ENCODE peak calls at places on chromosomes 11 and 22, in eight cellular contexts. F, H, A, M, R, X, G and E are unnamed samples.

GRCh38 chr11:74004694-74005615 is 3.9 kb downstream of the UCP3 start:
- DNase-seq in X (no peak), G (peak; percentile 62), M (peak; percentile 78), R (no peak), A (no peak), F (no peak), H (no peak), E (no peak)

GRCh38 chr11:35838071-35838470 is 105.8 kb upstream of the LDLRAD3 start:
- DNase-seq in H (no peak), R (no peak), X (no peak), G (no peak), F (no peak), A (no peak), M (no peak), E (no peak)

GRCh38 chr11:95156916-95157568 is 67.4 kb downstream of the ENDOD1 start:
- DNase-seq in A (no peak), R (no peak), X (no peak), G (no peak), M (no peak), F (no peak), H (no peak), E (no peak)

GRCh38 chr11:30505603-30506002 is 80.5 kb downstream of the MPPED2 start:
- DNase-seq in F (no peak), X (no peak), R (no peak), H (no peak), M (no peak), G (no peak), A (no peak), E (no peak)

GRCh38 chr11:20639688-20640087 is 29.7 kb upstream of the NELL1 start:
- DNase-seq in F (no peak), M (no peak), A (no peak), R (no peak), H (no peak), X (no peak), G (no peak), E (no peak)

GRCh38 chr11:64313491-64314145 is 3.7 kb downstream of the TRMT112 start:
- DNase-seq in A (no peak), M (no peak), H (no peak), X (no peak), R (no peak), G (no peak), F (no peak), E (no peak)

GRCh38 chr11:57345555-57346151 is 7.5 kb downstream of the P2RX3 start:
- DNase-seq in G (peak; percentile 57), R (peak; percentile 64), H (peak; percentile 66), A (peak; percentile 74), M (peak; percentile 81), X (peak; percentile 85), F (peak; percentile 57), E (peak; percentile 26)

GRCh38 chr11:43943931-43944751 is 1.7 kb downstream of the C11orf96 start:
- DNase-seq in F (no peak), A (peak; percentile 13), G (no peak), R (no peak), H (no peak), M (no peak), X (peak; percentile 54), E (no peak)

GRCh38 chr11:120097721-120098385 is 40.1 kb downstream of the TRIM29 start:
- DNase-seq in G (no peak), H (no peak), X (no peak), M (no peak), A (no peak), R (no peak), F (no peak), E (no peak)

GRCh38 chr22:39634530-39635399 is 64.2 kb downstream of the CACNA1I start:
- DNase-seq in F (no peak), H (no peak), X (peak; percentile 66), G (no peak), A (no peak), R (peak; percentile 85), M (no peak), E (no peak)

GRCh38 chr11:67269401-67270255 is 3.4 kb downstream of the GRK2 start:
- DNase-seq in A (no peak), G (no peak), X (no peak), R (no peak), H (no peak), M (no peak), F (no peak), E (no peak)

GRCh38 chr11:24153337-24153736 is 343.5 kb upstream of the LUZP2 start:
- DNase-seq in X (no peak), F (no peak), A (no peak), H (no peak), G (no peak), R (no peak), M (no peak), E (no peak)

GRCh38 chr11:44941286-44942021 is 9.2 kb downstream of the TP53I11 start:
- DNase-seq in G (no peak), A (peak; percentile 64), M (no peak), H (no peak), X (no peak), R (no peak), F (no peak), E (no peak)

GRCh38 chr11:10236850-10237249 is 57.2 kb downstream of the SBF2 start:
- DNase-seq in G (no peak), H (no peak), F (no peak), A (no peak), X (no peak), R (no peak), M (no peak), E (no peak)

GRCh38 chr11:46112961-46113617 is 8.2 kb downstream of the PHF21A start:
- DNase-seq in A (peak; percentile 48), G (no peak), F (peak; percentile 40), M (peak; percentile 35), H (no peak), X (peak; percentile 41), R (peak; percentile 55), E (peak; percentile 45)

GRCh38 chr22:39215430-39216142 is 29.2 kb downstream of the PDGFB start:
- DNase-seq in M (peak; percentile 24), X (no peak), R (no peak), H (no peak), G (no peak), A (no peak), F (no peak), E (no peak)

GRCh38 chr22:22935546-22936157 is 48.0 kb downstream of the IGLL5 start:
- DNase-seq in G (no peak), H (no peak), M (no peak), X (peak; percentile 100), F (no peak), R (no peak), A (no peak), E (peak; percentile 98)

GRCh38 chr11:29300441-29300840 is 716.4 kb downstream of the KCNA4 start:
- DNase-seq in R (peak; percentile 26), M (no peak), G (no peak), F (no peak), H (no peak), A (no peak), X (no peak), E (no peak)

GRCh38 chr11:76207642-76208378 is 1.5 kb upstream of the WNT11 start:
- DNase-seq in H (peak; percentile 77), R (peak; percentile 86), F (peak; percentile 75), A (peak; percentile 82), G (peak; percentile 67), M (peak; percentile 78), X (peak; percentile 90), E (no peak)

GRCh38 chr11:61928606-61929005 is 11.2 kb upstream of the RAB3IL1 start:
- DNase-seq in A (no peak), H (no peak), G (no peak), R (no peak), X (no peak), M (no peak), F (no peak), E (no peak)

GRCh38 chr11:2930705-2931415 is 1.6 kb upstream of the PHLDA2 start:
- DNase-seq in X (peak; percentile 83), A (peak; percentile 80), H (no peak), F (no peak), M (peak; percentile 30), R (peak; percentile 72), G (peak; percentile 23), E (peak; percentile 31)